ENCODE peak calls at places on chromosomes 2 and 18, in nine cellular contexts. One of them, this sample, is unnamed.

GRCh38 chr2:135164431-135164830 is 112.3 kb downstream of the RAB3GAP1 start:
- DNase-seq in pancreas: peak; percentile 20
- DNase-seq in fibroblast of mammary gland: peak; percentile 64
- DNase-seq in body of pancreas: no peak
- DNase-seq in heart right ventricle: no peak
- DNase-seq in transverse colon: no peak
- DNase-seq in uterus: no peak
- DNase-seq in sigmoid colon: no peak
- DNase-seq in AG10803: peak; percentile 66
- DNase-seq in this sample: peak; percentile 73

GRCh38 chr2:234334146-234334545 is 162.7 kb downstream of the ARL4C start:
- DNase-seq in transverse colon: no peak
- DNase-seq in AG10803: peak; percentile 6
- DNase-seq in fibroblast of mammary gland: no peak
- DNase-seq in body of pancreas: no peak
- DNase-seq in sigmoid colon: no peak
- DNase-seq in pancreas: no peak
- DNase-seq in uterus: no peak
- DNase-seq in heart right ventricle: no peak
- DNase-seq in this sample: peak; percentile 14

GRCh38 chr2:10120938-10121574 is 1.5 kb upstream of the RRM2 start:
- DNase-seq in transverse colon: peak; percentile 32
- DNase-seq in pancreas: no peak
- DNase-seq in uterus: no peak
- DNase-seq in heart right ventricle: no peak
- DNase-seq in AG10803: no peak
- DNase-seq in sigmoid colon: peak; percentile 14
- DNase-seq in body of pancreas: no peak
- DNase-seq in fibroblast of mammary gland: peak; percentile 43
- DNase-seq in this sample: peak; percentile 45

GRCh38 chr2:211391206-211391605 is 834.8 kb downstream of the CPS1 start:
- DNase-seq in uterus: no peak
- DNase-seq in fibroblast of mammary gland: no peak
- DNase-seq in pancreas: no peak
- DNase-seq in transverse colon: no peak
- DNase-seq in sigmoid colon: no peak
- DNase-seq in heart right ventricle: no peak
- DNase-seq in AG10803: no peak
- DNase-seq in body of pancreas: no peak
- DNase-seq in this sample: no peak

GRCh38 chr2:126482582-126483464 is 173.1 kb upstream of the GYPC start:
- DNase-seq in AG10803: no peak
- DNase-seq in uterus: no peak
- DNase-seq in transverse colon: no peak
- DNase-seq in sigmoid colon: no peak
- DNase-seq in body of pancreas: no peak
- DNase-seq in pancreas: no peak
- DNase-seq in heart right ventricle: no peak
- DNase-seq in fibroblast of mammary gland: no peak
- DNase-seq in this sample: no peak

GRCh38 chr2:169221745-169222369 is 140.5 kb downstream of the LRP2 start:
- DNase-seq in sigmoid colon: no peak
- DNase-seq in pancreas: no peak
- DNase-seq in body of pancreas: no peak
- DNase-seq in AG10803: no peak
- DNase-seq in uterus: no peak
- DNase-seq in transverse colon: no peak
- DNase-seq in fibroblast of mammary gland: peak; percentile 12
- DNase-seq in heart right ventricle: no peak
- DNase-seq in this sample: peak; percentile 55

GRCh38 chr2:11998626-11999378 is 252.4 kb downstream of the LPIN1 start:
- DNase-seq in sigmoid colon: no peak
- DNase-seq in fibroblast of mammary gland: no peak
- DNase-seq in body of pancreas: no peak
- DNase-seq in uterus: no peak
- DNase-seq in AG10803: peak; percentile 66
- DNase-seq in pancreas: no peak
- DNase-seq in heart right ventricle: no peak
- DNase-seq in transverse colon: no peak
- DNase-seq in this sample: no peak

GRCh38 chr2:88458633-88459032 is 6.1 kb upstream of the FOXI3 start:
- DNase-seq in fibroblast of mammary gland: no peak
- DNase-seq in uterus: no peak
- DNase-seq in sigmoid colon: no peak
- DNase-seq in AG10803: no peak
- DNase-seq in transverse colon: no peak
- DNase-seq in pancreas: no peak
- DNase-seq in heart right ventricle: no peak
- DNase-seq in body of pancreas: no peak
- DNase-seq in this sample: no peak

GRCh38 chr2:217994776-217995274 is 8.0 kb downstream of the TNS1 start:
- DNase-seq in AG10803: peak; percentile 86
- DNase-seq in pancreas: no peak
- DNase-seq in transverse colon: no peak
- DNase-seq in fibroblast of mammary gland: peak; percentile 88
- DNase-seq in heart right ventricle: no peak
- DNase-seq in uterus: no peak
- DNase-seq in sigmoid colon: no peak
- DNase-seq in body of pancreas: peak; percentile 86
- DNase-seq in this sample: peak; percentile 57

GRCh38 chr2:64017811-64018714 is 1.2 kb downstream of the VPS54 start:
- DNase-seq in transverse colon: peak; percentile 19
- DNase-seq in pancreas: no peak
- DNase-seq in heart right ventricle: no peak
- DNase-seq in fibroblast of mammary gland: peak; percentile 55
- DNase-seq in sigmoid colon: no peak
- DNase-seq in AG10803: peak; percentile 26
- DNase-seq in uterus: no peak
- DNase-seq in body of pancreas: no peak
- DNase-seq in this sample: peak; percentile 41

GRCh38 chr2:241559489-241560180 is 1.1 kb downstream of the BOK start:
- DNase-seq in body of pancreas: peak; percentile 38
- DNase-seq in heart right ventricle: no peak
- DNase-seq in transverse colon: peak; percentile 41
- DNase-seq in fibroblast of mammary gland: peak; percentile 39
- DNase-seq in uterus: no peak
- DNase-seq in sigmoid colon: no peak
- DNase-seq in pancreas: peak; percentile 78
- DNase-seq in AG10803: peak; percentile 42
- DNase-seq in this sample: peak; percentile 54

GRCh38 chr18:36693931-36694661 is 134.7 kb downstream of the TPGS2 start:
- DNase-seq in fibroblast of mammary gland: peak; percentile 64
- DNase-seq in AG10803: peak; percentile 54
- DNase-seq in body of pancreas: no peak
- DNase-seq in heart right ventricle: no peak
- DNase-seq in transverse colon: no peak
- DNase-seq in uterus: no peak
- DNase-seq in pancreas: no peak
- DNase-seq in sigmoid colon: no peak
- DNase-seq in this sample: peak; percentile 34

GRCh38 chr2:183490930-183491329 is 366.7 kb downstream of the NUP35 start:
- DNase-seq in uterus: no peak
- DNase-seq in transverse colon: no peak
- DNase-seq in body of pancreas: no peak
- DNase-seq in heart right ventricle: peak; percentile 18
- DNase-seq in sigmoid colon: peak; percentile 63
- DNase-seq in fibroblast of mammary gland: peak; percentile 60
- DNase-seq in AG10803: no peak
- DNase-seq in pancreas: no peak
- DNase-seq in this sample: peak; percentile 54

GRCh38 chr2:99960724-99961566 is 181.4 kb downstream of the AFF3 start:
- DNase-seq in pancreas: no peak
- DNase-seq in body of pancreas: peak; percentile 13
- DNase-seq in heart right ventricle: peak; percentile 53
- DNase-seq in sigmoid colon: no peak
- DNase-seq in uterus: no peak
- DNase-seq in transverse colon: no peak
- DNase-seq in fibroblast of mammary gland: no peak
- DNase-seq in AG10803: no peak
- DNase-seq in this sample: peak; percentile 15

GRCh38 chr2:144989580-144990270 is 469.8 kb upstream of the ZEB2 start:
- DNase-seq in heart right ventricle: no peak
- DNase-seq in sigmoid colon: no peak
- DNase-seq in pancreas: no peak
- DNase-seq in fibroblast of mammary gland: no peak
- DNase-seq in transverse colon: no peak
- DNase-seq in body of pancreas: no peak
- DNase-seq in AG10803: no peak
- DNase-seq in uterus: no peak
- DNase-seq in this sample: no peak

GRCh38 chr2:201149064-201149820 is 33.3 kb downstream of the CFLAR start:
- DNase-seq in fibroblast of mammary gland: peak; percentile 93
- DNase-seq in uterus: no peak
- DNase-seq in pancreas: no peak
- DNase-seq in AG10803: peak; percentile 87
- DNase-seq in transverse colon: no peak
- DNase-seq in body of pancreas: no peak
- DNase-seq in sigmoid colon: no peak
- DNase-seq in heart right ventricle: no peak
- DNase-seq in this sample: peak; percentile 98

GRCh38 chr18:986071-986470 is 81.4 kb downstream of the ADCYAP1 start:
- DNase-seq in fibroblast of mammary gland: no peak
- DNase-seq in heart right ventricle: no peak
- DNase-seq in transverse colon: no peak
- DNase-seq in sigmoid colon: no peak
- DNase-seq in AG10803: no peak
- DNase-seq in uterus: no peak
- DNase-seq in pancreas: no peak
- DNase-seq in body of pancreas: no peak
- DNase-seq in this sample: no peak

GRCh38 chr2:5368263-5368662 is 323.9 kb upstream of the SOX11 start:
- DNase-seq in pancreas: no peak
- DNase-seq in sigmoid colon: no peak
- DNase-seq in heart right ventricle: no peak
- DNase-seq in AG10803: no peak
- DNase-seq in transverse colon: no peak
- DNase-seq in fibroblast of mammary gland: no peak
- DNase-seq in uterus: no peak
- DNase-seq in body of pancreas: no peak
- DNase-seq in this sample: no peak
- TF ChIP-seq CTCF in pancreas: no peak
- TF ChIP-seq CTCF in sigmoid colon: no peak
- TF ChIP-seq CTCF in heart right ventricle: no peak
- TF ChIP-seq CTCF in AG10803: no peak
- TF ChIP-seq CTCF in transverse colon: no peak
- TF ChIP-seq CTCF in fibroblast of mammary gland: no peak
- TF ChIP-seq CTCF in uterus: no peak
- TF ChIP-seq CTCF in body of pancreas: no peak
- TF ChIP-seq CTCF in this sample: no peak

GRCh38 chr18:54247488-54248175 is 21.7 kb upstream of the POLI start:
- DNase-seq in uterus: no peak
- DNase-seq in fibroblast of mammary gland: no peak
- DNase-seq in body of pancreas: no peak
- DNase-seq in sigmoid colon: no peak
- DNase-seq in heart right ventricle: no peak
- DNase-seq in pancreas: no peak
- DNase-seq in AG10803: no peak
- DNase-seq in transverse colon: no peak
- DNase-seq in this sample: no peak
- H3K4me3 ChIP-seq in uterus: no peak overlapping the region
- H3K4me3 ChIP-seq in fibroblast of mammary gland: no peak overlapping the region
- H3K4me3 ChIP-seq in body of pancreas: no peak overlapping the region
- H3K4me3 ChIP-seq in sigmoid colon: no peak overlapping the region
- H3K4me3 ChIP-seq in heart right ventricle: no peak overlapping the region
- H3K4me3 ChIP-seq in pancreas: no peak overlapping the region
- H3K4me3 ChIP-seq in AG10803: no peak overlapping the region
- H3K4me3 ChIP-seq in transverse colon: no peak overlapping the region
- H3K4me3 ChIP-seq in this sample: no peak overlapping the region

GRCh38 chr2:129400825-129401224 is 578.6 kb upstream of the RAB6C start:
- DNase-seq in AG10803: no peak
- DNase-seq in heart right ventricle: no peak
- DNase-seq in transverse colon: no peak
- DNase-seq in pancreas: no peak
- DNase-seq in sigmoid colon: no peak
- DNase-seq in fibroblast of mammary gland: no peak
- DNase-seq in uterus: no peak
- DNase-seq in body of pancreas: no peak
- DNase-seq in this sample: no peak

GRCh38 chr2:129402076-129402475 is 577.4 kb upstream of the RAB6C start:
- DNase-seq in sigmoid colon: no peak
- DNase-seq in AG10803: no peak
- DNase-seq in heart right ventricle: no peak
- DNase-seq in pancreas: no peak
- DNase-seq in uterus: no peak
- DNase-seq in fibroblast of mammary gland: no peak
- DNase-seq in body of pancreas: no peak
- DNase-seq in transverse colon: no peak
- DNase-seq in this sample: no peak

DNA sequence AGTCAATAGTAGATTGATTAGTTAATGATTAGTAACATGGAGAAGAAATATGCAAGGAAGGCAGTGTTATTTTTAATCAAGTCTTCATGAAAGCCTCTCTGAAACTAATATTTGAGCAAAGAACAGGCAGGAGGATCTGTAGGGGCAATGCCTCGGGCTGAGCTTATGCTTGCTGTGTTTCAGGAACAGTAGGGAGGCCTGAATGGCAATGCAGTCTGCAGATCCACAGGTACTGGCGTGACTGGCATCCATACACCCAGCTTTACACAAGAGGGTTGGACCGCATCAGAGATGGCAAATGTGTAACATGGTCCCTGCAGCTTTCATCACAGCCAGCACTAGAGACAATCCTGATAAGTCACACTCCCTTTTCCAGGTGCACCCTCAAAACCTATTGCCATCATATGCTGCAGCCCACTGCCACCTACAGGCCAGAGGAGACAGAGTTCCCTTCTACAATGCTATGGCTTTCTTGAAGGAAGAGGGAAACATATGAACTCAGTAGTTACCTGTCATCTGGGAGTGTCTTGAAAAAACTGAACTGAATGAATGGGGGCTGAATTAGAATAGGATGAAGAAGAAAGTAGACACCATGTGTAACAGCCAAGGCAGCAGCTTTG is 582.4 kb upstream of the RAB6C start:
- DNase-seq in fibroblast of mammary gland: peak; percentile 11
- DNase-seq in body of pancreas: peak; percentile 48
- DNase-seq in heart right ventricle: no peak
- DNase-seq in AG10803: peak; percentile 11
- DNase-seq in transverse colon: no peak
- DNase-seq in uterus: no peak
- DNase-seq in sigmoid colon: no peak
- DNase-seq in pancreas: no peak
- DNase-seq in this sample: peak; percentile 50
- TF ChIP-seq CTCF in fibroblast of mammary gland: peak; percentile 41
- TF ChIP-seq CTCF in body of pancreas: peak; percentile 79
- TF ChIP-seq CTCF in heart right ventricle: peak; percentile 61
- TF ChIP-seq CTCF in AG10803: peak; percentile 56
- TF ChIP-seq CTCF in transverse colon: peak; percentile 44
- TF ChIP-seq CTCF in uterus: no peak
- TF ChIP-seq CTCF in sigmoid colon: peak; percentile 28
- TF ChIP-seq CTCF in pancreas: peak; percentile 58
- TF ChIP-seq CTCF in this sample: peak; percentile 69

DNA sequence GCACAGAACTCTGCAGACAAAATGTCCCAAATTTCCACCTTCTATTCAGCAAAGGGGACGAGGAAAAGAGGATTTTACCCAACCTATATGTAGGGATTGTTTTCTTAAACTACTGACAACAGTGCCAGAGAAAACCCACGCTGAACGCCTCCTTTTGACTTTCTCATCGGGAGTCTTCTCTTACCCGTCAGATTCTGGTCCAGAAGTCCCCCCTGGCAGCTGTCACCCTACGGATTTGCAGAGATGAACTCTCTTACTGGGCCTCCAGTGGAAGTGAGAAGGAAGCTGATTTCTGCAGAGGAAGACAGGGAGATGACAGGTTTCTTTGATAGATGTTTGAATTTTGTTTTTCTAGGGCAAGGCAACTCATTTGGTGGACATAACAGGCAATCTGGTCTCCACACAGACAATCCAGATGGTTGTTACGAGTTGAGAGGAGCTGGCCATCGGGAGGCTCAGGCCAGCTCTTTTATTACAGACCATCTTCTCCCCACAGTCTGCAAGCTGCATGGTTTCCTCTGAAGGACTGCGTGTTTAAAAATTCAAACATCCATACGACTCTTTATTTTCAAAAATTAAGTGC is 804.3 kb downstream of the RNF144A start:
- DNase-seq in fibroblast of mammary gland: peak; percentile 6
- DNase-seq in AG10803: no peak
- DNase-seq in heart right ventricle: no peak
- DNase-seq in transverse colon: no peak
- DNase-seq in pancreas: no peak
- DNase-seq in body of pancreas: no peak
- DNase-seq in sigmoid colon: no peak
- DNase-seq in uterus: no peak
- DNase-seq in this sample: no peak
- H3K4me3 ChIP-seq in fibroblast of mammary gland: no peak overlapping the region
- H3K4me3 ChIP-seq in AG10803: no peak overlapping the region
- H3K4me3 ChIP-seq in heart right ventricle: no peak overlapping the region
- H3K4me3 ChIP-seq in transverse colon: no peak overlapping the region
- H3K4me3 ChIP-seq in pancreas: no peak overlapping the region
- H3K4me3 ChIP-seq in body of pancreas: no peak overlapping the region
- H3K4me3 ChIP-seq in sigmoid colon: no peak overlapping the region
- H3K4me3 ChIP-seq in uterus: no peak overlapping the region
- H3K4me3 ChIP-seq in this sample: no peak overlapping the region

This sample was measured in choroid plexus epithelial cell.